ENCODE peak calls at places on chromosome 2, in six cellular contexts. V is GM23338, J is GM23248, D is HCT116, I is sigmoid colon, O is HepG2. L is an unnamed sample.

GRCh38 chr2:127615511-127616166 is 30.3 kb upstream of the GPR17 start:
- DNase-seq in V (no peak), J (peak; percentile 56), D (no peak), I (peak; percentile 12), O (no peak), L (peak; percentile 97)

GRCh38 chr2:232887171-232887850 is 17.2 kb downstream of the SNORC start:
- DNase-seq in V (peak; percentile 51), J (peak; percentile 28), D (no peak), I (no peak), O (no peak), L (no peak)

GRCh38 chr2:20596973-20597867 is 53.7 kb downstream of the HS1BP3 start:
- DNase-seq in V (no peak), J (no peak), D (no peak), I (peak; percentile 94), O (peak; percentile 100), L (no peak)

GRCh38 chr2:45643095-45643494 is 8.4 kb upstream of the PRKCE start:
- DNase-seq in V (peak; percentile 27), J (peak; percentile 35), D (no peak), I (no peak), O (no peak), L (no peak)

GRCh38 chr2:234701421-234701820 is 204.5 kb upstream of the ARL4C start:
- DNase-seq in V (no peak), J (no peak), D (no peak), I (no peak), O (no peak), L (no peak)

GRCh38 chr2:168449419-168449818 is 6.7 kb upstream of the CERS6 start:
- DNase-seq in V (no peak), J (no peak), D (no peak), I (no peak), O (no peak), L (no peak)

GRCh38 chr2:105919826-105920225 is 175.1 kb downstream of the NCK2 start:
- DNase-seq in V (peak; percentile 72), J (peak; percentile 59), D (peak; percentile 62), I (no peak), O (peak; percentile 35), L (peak; percentile 61)

GRCh38 chr2:189548686-189549439 is 31.7 kb downstream of the SLC40A1 start:
- DNase-seq in V (no peak), J (no peak), D (no peak), I (no peak), O (peak; percentile 79), L (peak; percentile 70)

GRCh38 chr2:151886235-151886634 is 58.0 kb upstream of the ARL5A start:
- DNase-seq in V (no peak), J (no peak), D (no peak), I (no peak), O (peak; percentile 41), L (peak; percentile 49)

GRCh38 chr2:238784671-238785527 is 63.0 kb upstream of the TWIST2 start:
- DNase-seq in V (peak; percentile 85), J (peak; percentile 93), D (peak; percentile 49), I (peak; percentile 88), O (peak; percentile 48), L (peak; percentile 69)

GRCh38 chr2:236112466-236112865 is 55.7 kb downstream of the GBX2 start:
- DNase-seq in V (no peak), J (no peak), D (no peak), I (no peak), O (no peak), L (no peak)

GRCh38 chr2:16124881-16125613 is 184.7 kb downstream of the MYCN start:
- DNase-seq in V (no peak), J (no peak), D (no peak), I (no peak), O (no peak), L (no peak)

GRCh38 chr2:160427629-160428424 is 65.8 kb downstream of the RBMS1 start:
- DNase-seq in V (no peak), J (peak; percentile 86), D (no peak), I (no peak), O (no peak), L (no peak)

GRCh38 chr2:108927936-108928659 is 60.9 kb downstream of the EDAR start:
- DNase-seq in V (peak; percentile 78), J (peak; percentile 79), D (peak; percentile 43), I (peak; percentile 46), O (peak; percentile 51), L (peak; percentile 72)

GRCh38 chr2:202410092-202410491 is 34.0 kb downstream of the BMPR2 start:
- DNase-seq in V (no peak), J (no peak), D (no peak), I (no peak), O (no peak), L (no peak)

GRCh38 chr2:42443980-42444379 is 49.8 kb downstream of the KCNG3 start:
- DNase-seq in V (no peak), J (no peak), D (no peak), I (no peak), O (no peak), L (no peak)

GRCh38 chr2:109649736-109650695 is 35.9 kb downstream of the SOWAHC start:
- DNase-seq in V (no peak), J (no peak), D (no peak), I (no peak), O (no peak), L (peak; percentile 21)

GRCh38 chr2:72887836-72888437 is 729 bp downstream of the SPR start:
- DNase-seq in V (peak; percentile 98), J (peak; percentile 93), D (peak; percentile 81), I (peak; percentile 95), O (peak; percentile 89), L (peak; percentile 91)

GRCh38 chr2:43898134-43898957 is 59.6 kb downstream of the ABCG8 start:
- DNase-seq in V (no peak), J (no peak), D (no peak), I (no peak), O (peak; percentile 22), L (no peak)

GRCh38 chr2:241123816-241124536 is 21.9 kb upstream of the MTERF4 start:
- DNase-seq in V (no peak), J (peak; percentile 18), D (no peak), I (peak; percentile 52), O (no peak), L (no peak)

GRCh38 chr2:85325466-85325811 is 2.4 kb downstream of the TGOLN2 start:
- DNase-seq in V (no peak), J (no peak), D (no peak), I (no peak), O (no peak), L (no peak)

GRCh38 chr2:85326406-85326945 is 1.3 kb downstream of the TGOLN2 start:
- DNase-seq in V (no peak), J (peak; percentile 64), D (no peak), I (no peak), O (peak; percentile 52), L (peak; percentile 16)

GRCh38 chr2:85323351-85323987 is 4.3 kb downstream of the TGOLN2 start:
- DNase-seq in V (no peak), J (peak; percentile 11), D (no peak), I (peak; percentile 60), O (no peak), L (no peak)

GRCh38 chr2:85326946-85327756 is 638 bp downstream of the TGOLN2 start:
- DNase-seq in V (peak; percentile 47), J (peak; percentile 79), D (no peak), I (peak; percentile 80), O (no peak), L (peak; percentile 25)

DNA sequence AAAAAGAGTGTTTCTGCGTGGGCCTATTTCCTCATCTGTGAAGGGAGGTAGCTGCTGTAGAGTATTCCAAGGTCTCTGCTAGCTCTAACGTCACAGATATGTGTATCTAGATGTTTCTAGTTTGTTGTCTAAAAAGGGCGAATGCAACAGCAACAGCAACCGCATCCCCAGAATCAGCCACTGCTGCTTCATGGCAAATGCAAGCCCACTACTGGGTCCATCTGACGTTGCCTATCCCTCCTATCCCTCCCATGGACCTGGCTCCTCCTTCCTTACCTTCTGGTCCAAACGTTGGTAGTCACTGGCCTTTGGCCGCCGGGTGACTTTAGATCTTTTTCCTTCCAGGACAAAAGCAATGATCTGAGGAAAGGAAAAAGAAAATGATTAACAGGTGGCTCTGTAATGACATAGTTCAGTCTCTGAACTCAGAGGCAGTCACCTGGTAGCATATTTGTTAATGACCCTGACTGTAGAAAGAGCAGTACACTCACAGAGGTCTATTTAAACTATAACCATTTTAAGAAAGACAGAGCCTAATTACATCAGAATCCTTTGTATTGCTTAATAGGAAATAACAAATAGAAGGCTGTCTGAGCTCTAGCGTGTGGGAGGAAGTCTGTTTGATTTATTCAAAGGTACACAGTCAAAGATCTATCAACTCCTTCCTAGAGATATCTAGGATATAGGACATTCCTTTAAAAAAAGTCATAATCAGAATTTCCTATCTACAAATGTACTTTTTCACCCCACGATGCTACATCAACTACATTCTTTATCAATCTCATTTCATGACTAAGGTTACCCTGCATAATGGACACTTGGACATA is 2.9 kb downstream of the TGOLN2 start:
- DNase-seq in V (no peak), J (peak; percentile 60), D (no peak), I (peak; percentile 53), O (peak; percentile 99), L (no peak)
- H3K4me3 ChIP-seq in V (peak overlapping the region; percentile 98), J (peak overlapping the region; percentile 89), D (no peak overlapping the region), I (peak overlapping the region; percentile 70), O (peak overlapping the region; percentile 80), L (peak overlapping the region; percentile 92)

GRCh38 chr2:69937968-69938367 is 23.1 kb downstream of the MXD1 start:
- DNase-seq in V (no peak), J (no peak), D (no peak), I (no peak), O (no peak), L (no peak)

GRCh38 chr2:69936913-69937312 is 22.0 kb downstream of the MXD1 start:
- DNase-seq in V (peak; percentile 41), J (no peak), D (no peak), I (no peak), O (no peak), L (no peak)

GRCh38 chr2:69940691-69941090 is 20.7 kb downstream of the ASPRV1 start:
- DNase-seq in V (no peak), J (no peak), D (no peak), I (no peak), O (no peak), L (no peak)

GRCh38 chr2:69943000-69943840 is 18.2 kb downstream of the ASPRV1 start:
- DNase-seq in V (no peak), J (no peak), D (no peak), I (no peak), O (no peak), L (peak; percentile 57)

GRCh38 chr2:69939722-69940121 is 21.7 kb downstream of the ASPRV1 start:
- DNase-seq in V (peak; percentile 33), J (no peak), D (no peak), I (no peak), O (peak; percentile 39), L (no peak)
- H3K4me3 ChIP-seq in V (no peak overlapping the region), J (no peak overlapping the region), D (no peak overlapping the region), I (no peak overlapping the region), O (no peak overlapping the region), L (no peak overlapping the region)

GRCh38 chr2:74549685-74549971 is 4.1 kb downstream of the LOXL3 start:
- DNase-seq in V (no peak), J (peak; percentile 20), D (no peak), I (no peak), O (no peak), L (no peak)
- H3K4me3 ChIP-seq in V (peak overlapping the region; percentile 84), J (peak overlapping the region; percentile 69), D (peak overlapping the region; percentile 74), I (peak overlapping the region; percentile 55), O (no peak overlapping the region), L (peak overlapping the region; percentile 83)

DNA sequence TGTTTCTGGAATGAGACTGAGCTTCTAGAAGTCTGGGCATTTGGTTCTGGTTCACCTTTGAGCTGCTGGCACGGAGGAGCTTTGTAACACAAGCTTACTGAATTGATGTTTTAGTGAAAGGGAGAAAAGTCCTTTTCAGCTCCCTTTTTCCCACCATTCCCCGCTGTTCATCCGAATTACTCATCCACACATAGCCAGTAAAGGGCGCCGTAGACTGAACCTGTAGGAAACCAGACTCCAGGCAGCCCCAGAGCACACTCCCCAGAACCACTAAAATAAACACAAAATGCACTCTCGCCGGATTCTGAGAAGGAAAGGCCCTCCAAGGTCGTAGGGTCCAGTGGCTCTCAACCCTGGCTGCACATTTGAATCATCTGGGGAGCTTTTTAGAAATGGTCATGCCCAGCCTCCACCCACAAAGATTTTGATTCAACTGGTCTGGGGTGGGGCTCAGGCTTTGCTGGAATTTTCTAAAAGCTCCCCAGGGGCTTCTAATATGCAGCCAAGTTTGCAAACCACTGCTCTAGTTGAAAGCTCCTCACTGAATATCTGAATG is 29.6 kb downstream of the TCF7L1 start:
- DNase-seq in V (no peak), J (peak; percentile 16), D (no peak), I (no peak), O (no peak), L (no peak)
- H3K4me3 ChIP-seq in V (peak overlapping the region; percentile 9), J (no peak overlapping the region), D (no peak overlapping the region), I (no peak overlapping the region), O (no peak overlapping the region), L (no peak overlapping the region)